ENCODE peak calls at places on chromosomes 4 and X, in six cellular contexts. C, Z, T, M, I and F are unnamed samples.

GRCh38 chrX:81729269-81729777 is 527.4 kb downstream of the SH3BGRL start:
- DNase-seq in C (no peak), T (no peak), Z (no peak), I (no peak), M (no peak), F (no peak)

GRCh38 chrX:148459343-148459742 is 41.1 kb upstream of the AFF2 start:
- DNase-seq in I (no peak), C (no peak), Z (no peak), T (no peak), M (no peak), F (no peak)

GRCh38 chrX:133645251-133645650 is 230.0 kb upstream of the GPC4 start:
- DNase-seq in T (no peak), I (peak), C (no peak), M (no peak), Z (no peak), F (no peak)

GRCh38 chrX:53440631-53441517 is 6.7 kb upstream of the HSD17B10 start:
- DNase-seq in I (peak), C (no peak), Z (no peak), T (no peak), M (peak), F (no peak)

GRCh38 chr4:10093801-10094552 is 22.6 kb downstream of the WDR1 start:
- DNase-seq in T (peak), I (no peak), Z (no peak), C (peak), M (peak), F (no peak)

GRCh38 chrX:91435465-91435864 is 826 bp downstream of the PABPC5 start:
- DNase-seq in M (peak), I (no peak), Z (no peak), T (no peak), C (no peak), F (no peak)

GRCh38 chrX:134634691-134635090 is 23.6 kb downstream of the PLAC1 start:
- DNase-seq in I (no peak), C (peak), T (no peak), M (no peak), Z (no peak), F (no peak)

GRCh38 chr4:39526283-39526682 is 956 bp downstream of the UGDH start:
- DNase-seq in M (no peak), I (no peak), C (no peak), Z (no peak), T (no peak), F (no peak)

GRCh38 chrX:26581086-26581485 is 365.1 kb downstream of the MAGEB5 start:
- DNase-seq in T (no peak), I (no peak), Z (no peak), M (no peak), C (no peak), F (no peak)

GRCh38 chr4:84814100-84814750 is 152.3 kb downstream of the WDFY3 start:
- DNase-seq in Z (no peak), C (peak), M (peak), I (peak), T (no peak), F (no peak)

GRCh38 chrX:146449243-146449642 is 360.3 kb upstream of the CXorf51B start:
- DNase-seq in Z (no peak), I (no peak), T (no peak), M (no peak), C (no peak), F (no peak)

GRCh38 chr4:94446386-94446785 is 5.4 kb upstream of the PDLIM5 start:
- DNase-seq in C (peak), M (no peak), Z (no peak), T (no peak), I (peak), F (no peak)

GRCh38 chr4:86685401-86685800 is 91.3 kb downstream of the PTPN13 start:
- DNase-seq in T (no peak), Z (no peak), I (no peak), C (peak), M (peak), F (no peak)

GRCh38 chr4:8641931-8642650 is 49.5 kb downstream of the CPZ start:
- DNase-seq in M (no peak), I (no peak), Z (no peak), C (no peak), T (no peak), F (no peak)

GRCh38 chrX:110003167-110004156 is 548 bp downstream of the TMEM164 start:
- DNase-seq in T (no peak), Z (no peak), C (no peak), I (no peak), M (no peak), F (no peak)

GRCh38 chrX:46791927-46792825 is 33.3 kb upstream of the SLC9A7 start:
- DNase-seq in Z (no peak), I (peak), T (no peak), M (peak), C (peak), F (no peak)

GRCh38 chrX:19332983-19333382 is 10.7 kb upstream of the PDHA1 start:
- DNase-seq in M (peak), T (no peak), I (peak), Z (no peak), C (no peak), F (no peak)

GRCh38 chr4:83204731-83205130 is 79.9 kb downstream of the COQ2 start:
- DNase-seq in M (no peak), Z (no peak), C (no peak), I (no peak), T (no peak), F (no peak)

GRCh38 chrX:22589845-22590244 is 317.1 kb downstream of the CBLL2 start:
- DNase-seq in I (no peak), C (no peak), T (no peak), Z (no peak), M (no peak), F (no peak)

GRCh38 chrX:76428243-76429130 is 977 bp downstream of the MAGEE1 start:
- DNase-seq in T (peak), I (no peak), M (peak), Z (no peak), C (no peak), F (peak)

GRCh38 chr4:130479020-130479419 is 1383.1 kb downstream of the C4orf33 start:
- DNase-seq in C (no peak), M (no peak), I (no peak), T (no peak), Z (no peak), F (no peak)

GRCh38 chr4:2267841-2268240 is 5.9 kb upstream of the MXD4 start:
- DNase-seq in T (no peak), Z (no peak), I (no peak), C (no peak), M (no peak), F (no peak)

GRCh38 chr4:82823062-82823461 is 24.5 kb upstream of the SCD5 start:
- DNase-seq in Z (no peak), C (no peak), I (no peak), T (no peak), M (no peak), F (no peak)

GRCh38 chr4:38145033-38145673 is 185.0 kb downstream of the PTTG2 start:
- DNase-seq in I (no peak), M (no peak), T (no peak), C (no peak), Z (no peak), F (no peak)

GRCh38 chr4:7967501-7968261 is 28.0 kb upstream of the AFAP1 start:
- DNase-seq in M (no peak), C (no peak), I (peak), T (no peak), Z (no peak), F (peak)

GRCh38 chr4:142427456-142427855 is 418.6 kb downstream of the INPP4B start:
- DNase-seq in C (no peak), M (no peak), Z (no peak), I (no peak), T (no peak), F (no peak)

GRCh38 chrX:103396186-103396585 is 19.8 kb downstream of the BEX3 start:
- DNase-seq in I (peak), C (peak), M (no peak), T (no peak), Z (no peak), F (no peak)

GRCh38 chr4:145034727-145035211 is 63.2 kb downstream of the ANAPC10 start:
- DNase-seq in C (peak), M (peak), T (no peak), I (no peak), Z (no peak), F (peak)

GRCh38 chr4:153619811-153620210 is 64.3 kb upstream of the TLR2 start:
- DNase-seq in Z (no peak), I (no peak), M (no peak), T (no peak), C (no peak), F (no peak)

GRCh38 chr4:55947254-55947882 is 1.4 kb upstream of the CEP135 start:
- DNase-seq in M (no peak), I (no peak), Z (no peak), T (no peak), C (no peak), F (no peak)
- H3K4me3 ChIP-seq in M (no peak), I (peak), Z (no peak), T (peak), C (peak), F (no peak)

GRCh38 chr4:184851200-184851541 is 25.4 kb upstream of the ACSL1 start:
- DNase-seq in T (no peak), I (no peak), C (no peak), M (no peak), Z (no peak), F (no peak)
- H3K4me3 ChIP-seq in T (no peak), I (no peak), C (no peak), M (no peak), Z (no peak), F (no peak)

GRCh38 chr4:140756292-140757219 is at the start of gene TBC1D9:
- DNase-seq in C (peak), Z (peak), I (peak), T (no peak), M (peak), F (peak)
- H3K4me3 ChIP-seq in C (peak), Z (peak), I (peak), T (peak), M (peak), F (peak)

GRCh38 chrX:154135458-154136229 is 8.4 kb upstream of the OPN1LW start:
- DNase-seq in Z (no peak), I (peak), C (no peak), M (no peak), T (no peak), F (no peak)

GRCh38 chrX:154138857-154139256 is 5.2 kb upstream of the OPN1LW start:
- DNase-seq in M (no peak), Z (no peak), T (no peak), C (no peak), I (no peak), F (no peak)

GRCh38 chrX:154140206-154140605 is 3.8 kb upstream of the OPN1LW start:
- DNase-seq in T (no peak), I (no peak), Z (no peak), C (no peak), M (no peak), F (peak)

GRCh38 chrX:154140742-154141141 is 3.3 kb upstream of the OPN1LW start:
- DNase-seq in T (no peak), I (no peak), M (no peak), Z (no peak), C (no peak), F (peak)

GRCh38 chrX:154136627-154137161 is 7.3 kb upstream of the OPN1LW start:
- DNase-seq in M (peak), C (no peak), Z (peak), I (peak), T (peak), F (peak)
- H3K4me3 ChIP-seq in M (no peak), C (peak), Z (no peak), I (no peak), T (peak), F (no peak)

GRCh38 chrX:41686788-41687187 is 2.0 kb upstream of the GPR34 start:
- DNase-seq in T (no peak), Z (no peak), C (no peak), I (no peak), M (no peak), F (no peak)

GRCh38 chrX:41688154-41688553 is 619 bp upstream of the GPR34 start:
- DNase-seq in C (no peak), M (no peak), I (no peak), T (no peak), Z (no peak), F (no peak)

GRCh38 chrX:41689711-41690110 is 938 bp downstream of the GPR34 start:
- DNase-seq in T (no peak), C (no peak), M (no peak), Z (no peak), I (no peak), F (no peak)

GRCh38 chrX:41692162-41692749 is 3.5 kb downstream of the GPR34 start:
- DNase-seq in Z (no peak), T (no peak), I (no peak), C (peak), M (no peak), F (no peak)

GRCh38 chrX:41688835-41689234 is at the start of gene GPR34:
- DNase-seq in Z (no peak), I (no peak), T (no peak), C (no peak), M (no peak), F (no peak)
- H3K4me3 ChIP-seq in Z (no peak), I (no peak), T (no peak), C (no peak), M (no peak), F (no peak)

GRCh38 chrX:13733506-13733905 is 914 bp downstream of the TRAPPC2 start:
- DNase-seq in Z (no peak), C (no peak), T (no peak), M (no peak), I (no peak), F (no peak)

GRCh38 chrX:13734278-13735172 is at the start of the genes OFD1 and TRAPPC2:
- DNase-seq in T (peak), I (peak), Z (peak), C (peak), M (peak), F (peak)

GRCh38 chrX:13732246-13733067 is 2.0 kb downstream of the TRAPPC2 start:
- DNase-seq in M (no peak), T (no peak), I (no peak), Z (no peak), C (no peak), F (no peak)
- H3K4me3 ChIP-seq in M (no peak), T (no peak), I (no peak), Z (no peak), C (no peak), F (no peak)

GRCh38 chr4:125115476-125115875 is 199.3 kb upstream of the FAT4 start:
- DNase-seq in T (no peak), I (no peak), Z (no peak), C (no peak), M (no peak), F (no peak)
- H3K4me3 ChIP-seq in T (no peak), I (no peak), Z (no peak), C (no peak), M (no peak), F (no peak)

GRCh38 chr4:113276448-113277158 is 227.2 kb downstream of the ANK2 start:
- DNase-seq in C (no peak), I (no peak), T (no peak), Z (no peak), M (peak), F (no peak)

GRCh38 chr4:113272523-113272922 is 223.1 kb downstream of the ANK2 start:
- DNase-seq in C (no peak), T (no peak), Z (no peak), M (no peak), I (no peak), F (no peak)

GRCh38 chr4:113270520-113271319 is 221.3 kb downstream of the ANK2 start:
- DNase-seq in C (no peak), I (no peak), M (no peak), Z (no peak), T (no peak), F (no peak)
- H3K4me3 ChIP-seq in C (no peak), I (no peak), M (no peak), Z (no peak), T (no peak), F (no peak)

DNA sequence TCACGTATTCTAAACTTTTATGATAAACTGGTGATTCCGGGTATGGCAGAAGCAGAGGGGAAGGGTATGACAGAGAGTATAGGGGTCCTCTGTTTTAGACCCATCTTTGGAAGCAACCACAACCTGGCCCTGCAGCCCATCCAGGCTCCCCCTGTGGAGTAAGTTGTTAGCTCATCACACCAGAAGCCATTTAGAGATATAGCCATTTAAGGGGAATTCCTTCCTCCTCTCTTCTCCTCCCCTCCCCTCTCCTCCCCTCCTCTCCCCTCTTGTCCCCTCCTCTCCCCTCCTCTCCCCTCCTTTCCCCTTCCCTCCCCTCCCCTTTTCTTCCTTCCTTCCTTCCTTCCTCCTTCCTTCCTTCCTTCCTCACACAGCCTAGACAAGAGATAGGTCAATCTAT is 197.3 kb upstream of the LDB2 start:
- DNase-seq in T (no peak), C (no peak), M (no peak), I (no peak), Z (no peak), F (no peak)
- H3K4me3 ChIP-seq in T (no peak), C (no peak), M (no peak), I (no peak), Z (no peak), F (no peak)